ENCODE peak calls at places on chromosomes 12 and 14, in eight cellular contexts. One of them, this sample, is unnamed.

GRCh38 chr12:130097342-130097741 is 64.9 kb upstream of the FZD10 start:
- DNase-seq in cerebellum: no peak
- DNase-seq in GM06990: no peak
- DNase-seq in A549: no peak
- DNase-seq in GM04503: no peak
- DNase-seq in EH: no peak
- DNase-seq in mesothelial cell of epicardium: no peak
- DNase-seq in ascending aorta: no peak
- DNase-seq in this sample: no peak

GRCh38 chr14:71372411-71372838 is 465.2 kb downstream of the PCNX1 start:
- DNase-seq in cerebellum: no peak
- DNase-seq in GM06990: no peak
- DNase-seq in A549: peak
- DNase-seq in GM04503: no peak
- DNase-seq in EH: peak
- DNase-seq in mesothelial cell of epicardium: no peak
- DNase-seq in ascending aorta: no peak
- DNase-seq in this sample: peak

GRCh38 chr12:109047081-109047805 is 5.1 kb upstream of the USP30 start:
- DNase-seq in cerebellum: no peak
- DNase-seq in GM06990: no peak
- DNase-seq in A549: peak
- DNase-seq in GM04503: no peak
- DNase-seq in EH: no peak
- DNase-seq in mesothelial cell of epicardium: no peak
- DNase-seq in ascending aorta: no peak
- DNase-seq in this sample: peak

GRCh38 chr12:12032260-12032761 is 38.4 kb upstream of the BCL2L14 start:
- DNase-seq in cerebellum: no peak
- DNase-seq in GM06990: peak
- DNase-seq in A549: no peak
- DNase-seq in GM04503: no peak
- DNase-seq in EH: no peak
- DNase-seq in mesothelial cell of epicardium: no peak
- DNase-seq in ascending aorta: no peak
- DNase-seq in this sample: no peak

GRCh38 chr14:69945905-69946304 is 66.7 kb downstream of the SMOC1 start:
- DNase-seq in cerebellum: no peak
- DNase-seq in GM06990: no peak
- DNase-seq in A549: no peak
- DNase-seq in GM04503: no peak
- DNase-seq in EH: peak
- DNase-seq in mesothelial cell of epicardium: no peak
- DNase-seq in ascending aorta: no peak
- DNase-seq in this sample: no peak

GRCh38 chr12:12449533-12450025 is 92.7 kb downstream of the BORCS5 start:
- DNase-seq in cerebellum: no peak
- DNase-seq in GM06990: no peak
- DNase-seq in A549: peak
- DNase-seq in GM04503: no peak
- DNase-seq in EH: no peak
- DNase-seq in mesothelial cell of epicardium: no peak
- DNase-seq in ascending aorta: peak
- DNase-seq in this sample: no peak

GRCh38 chr14:103561381-103562134 is 899 bp downstream of the BAG5 start:
- DNase-seq in cerebellum: no peak
- DNase-seq in GM06990: no peak
- DNase-seq in A549: no peak
- DNase-seq in GM04503: no peak
- DNase-seq in EH: peak
- DNase-seq in mesothelial cell of epicardium: no peak
- DNase-seq in ascending aorta: no peak
- DNase-seq in this sample: peak

GRCh38 chr12:107223816-107224215 is 130.5 kb upstream of the CRY1 start:
- DNase-seq in cerebellum: no peak
- DNase-seq in GM06990: no peak
- DNase-seq in A549: peak
- DNase-seq in GM04503: no peak
- DNase-seq in EH: peak
- DNase-seq in mesothelial cell of epicardium: no peak
- DNase-seq in ascending aorta: no peak
- DNase-seq in this sample: no peak

GRCh38 chr12:75602111-75602510 is 90.7 kb upstream of the KRR1 start:
- DNase-seq in cerebellum: no peak
- DNase-seq in GM06990: no peak
- DNase-seq in A549: no peak
- DNase-seq in GM04503: no peak
- DNase-seq in EH: no peak
- DNase-seq in mesothelial cell of epicardium: no peak
- DNase-seq in ascending aorta: no peak
- DNase-seq in this sample: no peak

GRCh38 chr12:54413284-54414190 is 5.5 kb downstream of the ITGA5 start:
- DNase-seq in cerebellum: no peak
- DNase-seq in GM06990: no peak
- DNase-seq in A549: no peak
- DNase-seq in GM04503: peak
- DNase-seq in EH: peak
- DNase-seq in mesothelial cell of epicardium: no peak
- DNase-seq in ascending aorta: no peak
- DNase-seq in this sample: peak

GRCh38 chr12:126772171-126772864 is 1494.7 kb upstream of the TMEM132C start:
- DNase-seq in cerebellum: no peak
- DNase-seq in GM06990: peak
- DNase-seq in A549: peak
- DNase-seq in GM04503: no peak
- DNase-seq in EH: peak
- DNase-seq in mesothelial cell of epicardium: no peak
- DNase-seq in ascending aorta: no peak
- DNase-seq in this sample: peak

GRCh38 chr14:71403673-71404072 is 496.4 kb downstream of the PCNX1 start:
- DNase-seq in cerebellum: no peak
- DNase-seq in GM06990: peak
- DNase-seq in A549: peak
- DNase-seq in GM04503: no peak
- DNase-seq in EH: peak
- DNase-seq in mesothelial cell of epicardium: no peak
- DNase-seq in ascending aorta: no peak
- DNase-seq in this sample: peak

GRCh38 chr12:85872497-85873091 is 1.5 kb upstream of the NTS start:
- DNase-seq in cerebellum: peak
- DNase-seq in GM06990: peak
- DNase-seq in A549: peak
- DNase-seq in GM04503: no peak
- DNase-seq in EH: peak
- DNase-seq in mesothelial cell of epicardium: no peak
- DNase-seq in ascending aorta: no peak
- DNase-seq in this sample: peak

GRCh38 chr14:94026886-94027469 is 838 bp downstream of the OTUB2 start:
- DNase-seq in cerebellum: no peak
- DNase-seq in GM06990: no peak
- DNase-seq in A549: no peak
- DNase-seq in GM04503: no peak
- DNase-seq in EH: no peak
- DNase-seq in mesothelial cell of epicardium: no peak
- DNase-seq in ascending aorta: no peak
- DNase-seq in this sample: no peak

This sample was measured in HFFc6.